ENCODE peak calls at places on chromosome 15, in five cellular contexts. F is ascending aorta, Y is adrenal gland, D is hepatocyte, U is colonic mucosa. E is an unnamed sample.

GRCh38 chr15:48946088-48946839 is 17.5 kb downstream of the SHC4 start:
- DNase-seq in D (peak; percentile 71), U (no peak), Y (no peak), F (no peak), E (peak; percentile 55)

GRCh38 chr15:56207092-56207491 is 36.6 kb downstream of the RFX7 start:
- DNase-seq in F (no peak), Y (no peak), U (no peak), D (no peak), E (no peak)

GRCh38 chr15:31444844-31445243 is 118.2 kb downstream of the KLF13 start:
- DNase-seq in U (no peak), D (no peak), Y (no peak), F (no peak), E (no peak)

GRCh38 chr15:78004919-78005634 is 72.4 kb downstream of the TBC1D2B start:
- DNase-seq in Y (peak; percentile 96), D (peak; percentile 84), U (peak; percentile 52), F (peak; percentile 93), E (no peak)

GRCh38 chr15:47461560-47462175 is 255.6 kb upstream of the SEMA6D start:
- DNase-seq in D (no peak), Y (no peak), F (no peak), U (no peak), E (no peak)

GRCh38 chr15:39589815-39590644 is 9.2 kb downstream of the THBS1 start:
- DNase-seq in D (no peak), F (no peak), Y (no peak), U (no peak), E (no peak)

GRCh38 chr15:98727115-98728040 is 79.0 kb downstream of the IGF1R start:
- DNase-seq in Y (peak; percentile 94), U (peak; percentile 83), D (peak; percentile 95), F (peak; percentile 95), E (peak; percentile 98)

GRCh38 chr15:31393441-31394091 is 66.9 kb downstream of the KLF13 start:
- DNase-seq in U (peak; percentile 27), Y (no peak), F (peak; percentile 60), D (no peak), E (no peak)

GRCh38 chr15:68261241-68261640 is 16.3 kb upstream of the FEM1B start:
- DNase-seq in U (no peak), D (no peak), F (no peak), Y (no peak), E (no peak)

GRCh38 chr15:80275946-80276345 is 23.9 kb upstream of the CTXND1 start:
- DNase-seq in U (no peak), Y (no peak), D (peak; percentile 19), F (peak; percentile 49), E (peak; percentile 70)

GRCh38 chr15:88375234-88375926 is 91.8 kb downstream of the MRPL46 start:
- DNase-seq in D (peak; percentile 25), U (no peak), Y (no peak), F (no peak), E (peak; percentile 40)

GRCh38 chr15:93801206-93801605 is 430.2 kb upstream of the MCTP2 start:
- DNase-seq in F (no peak), D (no peak), U (no peak), Y (no peak), E (no peak)

GRCh38 chr15:52040167-52040900 is 21.3 kb downstream of the MAPK6 start:
- DNase-seq in D (peak; percentile 21), F (no peak), Y (peak; percentile 37), U (no peak), E (no peak)

GRCh38 chr15:80059786-80060489 is 462 bp downstream of the ZFAND6 start:
- DNase-seq in U (peak; percentile 49), D (peak; percentile 89), F (no peak), Y (peak; percentile 68), E (peak; percentile 64)

GRCh38 chr15:59284768-59285368 is 78.2 kb downstream of the LDHAL6B start:
- DNase-seq in F (no peak), D (no peak), Y (no peak), U (no peak), E (no peak)

GRCh38 chr15:78259232-78259631 is 5.1 kb upstream of the DNAJA4 start:
- DNase-seq in F (no peak), D (no peak), U (no peak), Y (no peak), E (no peak)

GRCh38 chr15:91116379-91117067 is 16.5 kb downstream of the SV2B start:
- DNase-seq in Y (no peak), F (no peak), D (no peak), U (no peak), E (peak; percentile 19)

GRCh38 chr15:60649845-60650548 is 171.1 kb upstream of the ICE2 start:
- DNase-seq in U (no peak), F (no peak), D (peak; percentile 14), Y (no peak), E (no peak)

GRCh38 chr15:93451265-93451664 is 362.3 kb upstream of the RGMA start:
- DNase-seq in F (no peak), Y (no peak), D (no peak), U (no peak), E (no peak)

GRCh38 chr15:56208185-56208584 is 35.5 kb downstream of the RFX7 start:
- DNase-seq in Y (no peak), U (no peak), D (no peak), F (no peak), E (no peak)

GRCh38 chr15:101065570-101066221 is 146.5 kb downstream of the LRRK1 start:
- DNase-seq in F (no peak), U (no peak), D (no peak), Y (no peak), E (no peak)

GRCh38 chr15:90097475-90097874 is 4.8 kb downstream of the IDH2 start:
- DNase-seq in Y (no peak), U (no peak), D (no peak), F (no peak), E (no peak)

GRCh38 chr15:62572797-62573196 is 407.7 kb upstream of the C2CD4B start:
- DNase-seq in U (no peak), Y (no peak), D (no peak), F (no peak), E (no peak)

GRCh38 chr15:45187894-45188830 is at the start of gene SHF:
- DNase-seq in U (peak; percentile 68), F (peak; percentile 86), D (peak; percentile 87), Y (peak; percentile 54), E (peak; percentile 41)

GRCh38 chr15:65130941-65131340 is 2.7 kb downstream of the PDCD7 start:
- DNase-seq in U (no peak), Y (no peak), D (no peak), F (no peak), E (no peak)

DNA sequence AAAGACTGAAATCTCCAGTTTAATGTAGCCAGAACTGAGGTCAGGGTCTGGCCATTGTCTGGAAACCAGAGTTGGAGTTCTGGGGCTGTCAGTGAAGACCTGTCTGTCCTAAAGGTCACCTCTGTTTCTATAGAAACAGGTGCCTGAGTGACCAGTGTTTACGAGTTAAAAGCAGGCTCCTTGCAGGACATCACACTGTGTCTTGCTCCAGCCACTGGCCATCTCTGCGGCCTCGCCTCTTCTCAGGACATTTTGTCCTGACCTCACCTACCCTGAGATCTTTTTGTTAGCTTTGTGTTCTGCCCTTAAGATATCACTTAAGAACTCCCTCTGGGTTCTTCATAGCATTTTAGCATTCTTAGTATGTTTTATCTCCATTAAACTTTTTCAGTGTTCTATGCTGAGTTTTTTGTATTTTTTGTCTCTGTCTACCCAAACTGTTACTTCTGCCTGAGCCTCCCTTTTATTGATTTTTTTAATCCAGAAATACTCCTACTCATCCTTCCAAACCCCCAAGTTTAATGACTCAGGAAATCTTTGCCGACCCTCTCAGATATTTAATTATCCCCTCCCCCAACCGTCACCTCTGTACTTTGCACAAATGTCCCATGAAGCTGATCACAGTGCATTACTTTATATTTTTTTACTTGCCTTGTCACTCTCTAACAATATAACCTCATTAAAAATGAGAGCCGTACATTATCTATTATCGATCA is 223.7 kb downstream of the THSD4 start:
- DNase-seq in Y (no peak), U (no peak), D (no peak), F (no peak), E (no peak)
- H3K27ac ChIP-seq in Y (no peak overlapping the region), U (no peak overlapping the region), D (no peak overlapping the region), F (peak overlapping the region; percentile 91), E (no peak overlapping the region)

GRCh38 chr15:43105077-43105769 is 615 bp downstream of the UBR1 start:
- DNase-seq in U (peak; percentile 41), D (peak; percentile 43), F (no peak), Y (peak; percentile 13), E (peak; percentile 40)
- TF ChIP-seq CTCF in U (no peak), D (no peak), F (no peak), Y (no peak), E (no peak)

DNA sequence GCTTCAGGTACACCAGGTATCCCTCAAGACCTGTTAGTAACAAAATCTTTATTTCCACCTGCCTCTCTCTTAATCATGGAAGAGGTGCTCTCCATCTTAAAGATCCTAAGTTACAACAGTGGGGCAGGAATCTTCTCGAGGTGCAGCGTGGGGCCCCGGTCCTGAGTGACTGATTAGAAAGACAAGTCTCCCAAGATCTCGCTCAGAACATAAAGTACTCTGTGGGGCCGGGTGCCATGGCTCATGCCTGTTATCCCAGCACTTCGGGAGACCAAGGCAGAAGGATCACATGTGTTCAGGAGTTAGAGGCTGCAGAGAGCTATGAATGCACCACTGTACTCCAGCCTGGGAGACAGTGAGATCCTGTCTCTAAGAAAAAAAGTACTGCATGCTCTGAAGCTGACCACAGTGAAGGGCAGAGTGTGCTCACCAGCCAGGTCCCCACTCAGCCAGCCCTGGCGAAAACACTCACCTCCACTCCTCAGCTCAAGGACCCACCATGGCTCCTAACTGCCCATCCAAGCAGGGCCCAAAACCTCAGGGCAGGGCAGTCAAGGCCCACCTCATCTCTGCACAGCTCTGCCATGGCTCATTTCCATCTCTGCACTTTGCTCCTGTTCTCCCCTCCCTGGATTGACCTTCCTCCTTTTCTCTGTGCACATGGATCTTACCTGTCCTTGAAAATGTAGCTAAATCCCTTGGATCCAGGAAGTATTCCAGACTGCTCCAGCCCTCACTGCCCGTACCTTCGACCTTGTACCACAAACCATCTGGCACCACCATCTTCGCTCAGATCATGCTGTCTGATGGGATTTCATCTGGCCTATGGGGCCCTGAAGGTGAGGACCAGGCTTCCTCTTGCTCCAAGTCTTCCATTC is 7.1 kb downstream of the SEMA7A start:
- DNase-seq in Y (no peak), U (no peak), D (no peak), F (no peak), E (no peak)
- H3K27ac ChIP-seq in Y (no peak overlapping the region), U (no peak overlapping the region), D (no peak overlapping the region), F (no peak overlapping the region), E (peak overlapping the region; percentile 20)

GRCh38 chr15:74543043-74543422 is 2.0 kb downstream of the ARID3B start:
- DNase-seq in D (no peak), F (no peak), Y (no peak), U (no peak), E (no peak)

GRCh38 chr15:74545061-74545460 is 4.0 kb downstream of the ARID3B start:
- DNase-seq in U (no peak), Y (no peak), D (no peak), F (no peak), E (no peak)

GRCh38 chr15:74541494-74542191 is 623 bp downstream of the ARID3B start:
- DNase-seq in D (peak; percentile 75), F (peak; percentile 79), Y (peak; percentile 42), U (peak; percentile 52), E (no peak)

GRCh38 chr15:74542192-74543042 is 1.4 kb downstream of the ARID3B start:
- DNase-seq in F (no peak), U (no peak), D (no peak), Y (no peak), E (no peak)

DNA sequence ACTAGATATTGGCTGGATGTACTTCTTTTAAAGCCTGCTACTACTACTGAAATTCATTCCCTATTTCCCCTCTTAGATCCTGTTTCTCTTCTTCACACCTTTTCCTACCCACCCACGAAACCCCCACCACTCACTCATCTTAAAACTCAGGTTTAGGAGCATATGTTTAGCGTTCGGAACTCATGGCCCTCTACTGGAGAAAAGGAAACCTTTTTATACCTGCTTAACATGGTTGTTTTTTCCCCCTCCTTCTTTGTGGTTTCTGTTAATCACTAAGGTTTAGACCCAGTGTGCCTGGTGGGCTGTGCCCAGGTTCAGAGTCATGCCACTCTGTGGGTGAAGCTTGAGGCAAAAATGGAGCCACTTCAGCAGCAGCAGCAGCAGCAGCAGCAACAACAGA is 2.6 kb downstream of the ARID3B start:
- DNase-seq in D (no peak), Y (no peak), U (no peak), F (no peak), E (no peak)
- TF ChIP-seq CTCF in D (peak; percentile 34), Y (no peak), U (no peak), F (no peak), E (no peak)